ENCODE peak calls at places on chromosomes 5 and 9, in nine cellular contexts. D, V, S, L, X, C, A, F and U are unnamed samples.

GRCh38 chr5:76372320-76373054 is 30.6 kb upstream of the IQGAP2 start:
- DNase-seq in D (no peak), V (no peak), S (no peak), L (peak), X (no peak), C (no peak), A (no peak), F (no peak), U (no peak)

GRCh38 chr9:79129865-79130480 is 441.8 kb upstream of the TLE4 start:
- DNase-seq in D (peak), V (no peak), S (peak), L (peak), X (peak), C (no peak), A (peak), F (no peak), U (peak)

GRCh38 chr5:72817639-72818266 is 1.3 kb downstream of the TNPO1 start:
- DNase-seq in D (no peak), V (no peak), S (no peak), L (no peak), X (no peak), C (no peak), A (no peak), F (no peak), U (no peak)

GRCh38 chr5:68456756-68457217 is 241.2 kb downstream of the PIK3R1 start:
- DNase-seq in D (no peak), V (peak), S (peak), L (peak), X (no peak), C (no peak), A (no peak), F (no peak), U (no peak)

GRCh38 chr5:23136958-23137357 is 283.8 kb upstream of the CDH12 start:
- DNase-seq in D (no peak), V (no peak), S (no peak), L (no peak), X (no peak), C (no peak), A (no peak), F (no peak), U (no peak)

GRCh38 chr5:178318893-178319292 is 86.3 kb upstream of the PHYKPL start:
- DNase-seq in D (no peak), V (no peak), S (no peak), L (no peak), X (no peak), C (no peak), A (no peak), F (no peak), U (no peak)

GRCh38 chr9:128554155-128554862 is 1.9 kb downstream of the SPTAN1 start:
- DNase-seq in D (no peak), V (peak), S (peak), L (peak), X (peak), C (peak), A (no peak), F (no peak), U (peak)

GRCh38 chr9:136047076-136047774 is 47.9 kb downstream of the NACC2 start:
- DNase-seq in D (no peak), V (no peak), S (no peak), L (no peak), X (no peak), C (no peak), A (no peak), F (no peak), U (no peak)

GRCh38 chr5:88870280-88870679 is 12.7 kb downstream of the MEF2C start:
- DNase-seq in D (peak), V (no peak), S (no peak), L (no peak), X (no peak), C (no peak), A (no peak), F (no peak), U (no peak)

GRCh38 chr9:117094493-117094892 is 320.4 kb downstream of the ASTN2 start:
- DNase-seq in D (no peak), V (no peak), S (no peak), L (no peak), X (no peak), C (no peak), A (no peak), F (no peak), U (no peak)

GRCh38 chr9:93308676-93309075 is 124.7 kb downstream of the WNK2 start:
- DNase-seq in D (no peak), V (no peak), S (peak), L (no peak), X (no peak), C (no peak), A (no peak), F (no peak), U (no peak)

GRCh38 chr5:16579142-16579541 is 37.7 kb downstream of the RETREG1 start:
- DNase-seq in D (peak), V (no peak), S (no peak), L (no peak), X (peak), C (no peak), A (no peak), F (no peak), U (no peak)

GRCh38 chr9:127877566-127877998 is at the start of gene AK1:
- DNase-seq in D (peak), V (peak), S (peak), L (peak), X (peak), C (no peak), A (no peak), F (no peak), U (peak)

GRCh38 chr5:5126444-5126843 is 13.7 kb upstream of the ADAMTS16 start:
- DNase-seq in D (no peak), V (no peak), S (no peak), L (peak), X (no peak), C (no peak), A (no peak), F (no peak), U (no peak)

GRCh38 chr9:90124961-90125360 is 517.7 kb downstream of the DIRAS2 start:
- DNase-seq in D (peak), V (no peak), S (no peak), L (peak), X (no peak), C (no peak), A (no peak), F (no peak), U (no peak)

GRCh38 chr5:131329187-131329540 is 65.3 kb downstream of the CDC42SE2 start:
- DNase-seq in D (no peak), V (no peak), S (no peak), L (no peak), X (no peak), C (no peak), A (no peak), F (no peak), U (no peak)

GRCh38 chr5:56039985-56040384 is 45.2 kb upstream of the IL6ST start:
- DNase-seq in D (no peak), V (no peak), S (no peak), L (no peak), X (no peak), C (no peak), A (no peak), F (no peak), U (no peak)

GRCh38 chr5:176369934-176370711 is 4.8 kb downstream of the ARL10 start:
- DNase-seq in D (no peak), V (peak), S (no peak), L (no peak), X (no peak), C (no peak), A (no peak), F (no peak), U (no peak)

GRCh38 chr9:36873247-36873875 is 160.7 kb downstream of the PAX5 start:
- DNase-seq in D (peak), V (peak), S (peak), L (peak), X (no peak), C (peak), A (peak), F (no peak), U (peak)